ENCODE peak calls at places on chromosomes 11 and 22, in nine cellular contexts. U is naive thymus-derived CD8-positive, alpha-beta T cell; W is NCI-H345; X is sciatic nerve; Y is mammary epithelial cell; I is activated CD4-positive, CD25-positive, alpha-beta regulatory T cell; F is stimulated activated CD4-positive, alpha-beta T cell treated with anti-CD3 and anti-CD28 coated beads, Interleukin-12 subunit alpha, Interleukin-12 subunit beta, amount 100 ng/mL, for 24 hours; V is pancreas; K is upper lobe of left lung. J is an unnamed sample.

GRCh38 chr11:10934293-10934850 is 76.5 kb upstream of the ZBED5 start:
- DNase-seq in U (peak), W (no peak), X (no peak), Y (peak), I (no peak), F (no peak), V (peak), K (peak), J (peak)

GRCh38 chr11:17012712-17013547 is 1.3 kb downstream of the PLEKHA7 start:
- DNase-seq in U (no peak), W (no peak), X (peak), Y (peak), I (no peak), F (no peak), V (peak), K (peak), J (peak)

GRCh38 chr11:75576445-75577049 is 14.5 kb downstream of the SERPINH1 start:
- DNase-seq in U (no peak), W (no peak), X (peak), Y (no peak), I (no peak), F (no peak), V (no peak), K (peak), J (no peak)

GRCh38 chr11:128390246-128390645 is 197.1 kb downstream of the ETS1 start:
- DNase-seq in U (no peak), W (no peak), X (no peak), Y (no peak), I (no peak), F (no peak), V (no peak), K (no peak), J (no peak)

GRCh38 chr22:44392446-44392921 is 79.7 kb upstream of the SHISAL1 start:
- DNase-seq in U (no peak), W (no peak), X (peak), Y (peak), I (no peak), F (no peak), V (no peak), K (peak), J (no peak)

GRCh38 chr11:74953448-74953847 is 4.4 kb downstream of the SPCS2 start:
- DNase-seq in U (no peak), W (no peak), X (no peak), Y (no peak), I (no peak), F (no peak), V (no peak), K (no peak), J (no peak)

GRCh38 chr11:70068345-70068744 is 9.8 kb upstream of the ANO1 start:
- DNase-seq in U (no peak), W (no peak), X (no peak), Y (no peak), I (no peak), F (no peak), V (no peak), K (no peak), J (no peak)

GRCh38 chr11:128448487-128448886 is 138.9 kb downstream of the ETS1 start:
- DNase-seq in U (no peak), W (no peak), X (no peak), Y (peak), I (no peak), F (no peak), V (peak), K (no peak), J (no peak)

GRCh38 chr11:32312206-32312817 is 123.0 kb downstream of the WT1 start:
- DNase-seq in U (no peak), W (no peak), X (no peak), Y (no peak), I (no peak), F (no peak), V (no peak), K (no peak), J (no peak)

J was measured in prostate gland.